ENCODE peak calls at places on chromosomes 1 and 21, in five cellular contexts. T is T-helper 9 cell, D is NCI-H2029, V is A172, K is right cardiac atrium. O is an unnamed sample.

GRCh38 chr1:8217011-8217711 is 100.8 kb upstream of the SLC45A1 start:
- DNase-seq in D (no peak), V (no peak), K (peak; percentile 60), T (no peak), O (peak; percentile 11)

GRCh38 chr1:218679391-218679790 is 334.3 kb downstream of the TGFB2 start:
- DNase-seq in D (no peak), K (no peak), V (no peak), T (no peak), O (no peak)

GRCh38 chr1:32771561-32772280 is 45.4 kb downstream of the YARS1 start:
- DNase-seq in V (no peak), K (no peak), D (no peak), T (no peak), O (no peak)

GRCh38 chr1:24236170-24237045 is 49.3 kb upstream of the IFNLR1 start:
- DNase-seq in T (no peak), D (no peak), K (no peak), V (peak; percentile 44), O (no peak)

GRCh38 chr1:182971219-182971618 is 18.3 kb upstream of the SHCBP1L start:
- DNase-seq in D (no peak), K (no peak), V (no peak), T (no peak), O (no peak)

GRCh38 chr1:220391426-220391825 is 119.2 kb upstream of the RAB3GAP2 start:
- DNase-seq in K (no peak), T (no peak), V (no peak), D (no peak), O (no peak)

GRCh38 chr1:55703726-55704363 is 488.7 kb upstream of the USP24 start:
- DNase-seq in V (no peak), D (no peak), T (no peak), K (no peak), O (no peak)

GRCh38 chr21:37682908-37683307 is 233.3 kb downstream of the KCNJ6 start:
- DNase-seq in D (no peak), V (no peak), T (no peak), K (no peak), O (no peak)

GRCh38 chr1:102732927-102733326 is 375.4 kb downstream of the COL11A1 start:
- DNase-seq in V (no peak), K (no peak), T (no peak), D (no peak), O (no peak)

GRCh38 chr1:64823691-64824476 is 79.0 kb downstream of the RAVER2 start:
- DNase-seq in V (peak; percentile 66), D (peak; percentile 90), K (peak; percentile 45), T (peak; percentile 33), O (peak; percentile 53)

GRCh38 chr1:45526135-45526644 is 4.5 kb upstream of the PRDX1 start:
- DNase-seq in K (no peak), T (no peak), V (no peak), D (peak; percentile 32), O (no peak)

GRCh38 chr1:41322835-41323234 is 38.4 kb upstream of the FOXO6 start:
- DNase-seq in T (no peak), D (peak; percentile 92), V (peak; percentile 38), K (no peak), O (peak; percentile 5)